ENCODE peak calls at places on chromosomes 7 and 10, in nine cellular contexts. One of them, this sample, is unnamed. For H3K4me1, the result is how much of the 10 kb centered on the place peaks cover.

GRCh38 chr7:26398436-26399308 is 107.0 kb downstream of the SNX10 start:
- DNase-seq in body of pancreas: peak
- DNase-seq in pancreas: peak
- DNase-seq in upper lobe of right lung: peak
- DNase-seq in kidney: peak
- DNase-seq in endodermal cell: peak
- DNase-seq in ovary: peak
- DNase-seq in breast epithelium: peak
- DNase-seq in tibial nerve: peak
- DNase-seq in this sample: no peak

GRCh38 chr7:23712368-23713284 is 2.6 kb downstream of the STK31 start:
- DNase-seq in tibial nerve: no peak
- DNase-seq in breast epithelium: no peak
- DNase-seq in ovary: no peak
- DNase-seq in upper lobe of right lung: no peak
- DNase-seq in endodermal cell: no peak
- DNase-seq in pancreas: no peak
- DNase-seq in body of pancreas: no peak
- DNase-seq in kidney: no peak
- DNase-seq in this sample: no peak

GRCh38 chr7:143811-144453 is 48.4 kb upstream of the FAM20C start:
- DNase-seq in pancreas: no peak
- DNase-seq in tibial nerve: no peak
- DNase-seq in body of pancreas: peak
- DNase-seq in upper lobe of right lung: peak
- DNase-seq in endodermal cell: no peak
- DNase-seq in kidney: no peak
- DNase-seq in ovary: peak
- DNase-seq in breast epithelium: no peak
- DNase-seq in this sample: no peak

GRCh38 chr10:125779403-125780327 is 4.0 kb upstream of the MMP21 start:
- DNase-seq in tibial nerve: no peak
- DNase-seq in breast epithelium: no peak
- DNase-seq in upper lobe of right lung: no peak
- DNase-seq in kidney: no peak
- DNase-seq in ovary: no peak
- DNase-seq in endodermal cell: peak
- DNase-seq in pancreas: no peak
- DNase-seq in body of pancreas: no peak
- DNase-seq in this sample: no peak

GRCh38 chr10:104254493-104255243 is at the start of gene GSTO1:
- DNase-seq in pancreas: peak
- DNase-seq in body of pancreas: peak
- DNase-seq in kidney: peak
- DNase-seq in endodermal cell: peak
- DNase-seq in ovary: peak
- DNase-seq in breast epithelium: peak
- DNase-seq in upper lobe of right lung: peak
- DNase-seq in tibial nerve: peak
- DNase-seq in this sample: no peak

GRCh38 chr10:96170212-96170611 is 40.1 kb downstream of the ZNF518A start:
- DNase-seq in breast epithelium: no peak
- DNase-seq in upper lobe of right lung: no peak
- DNase-seq in body of pancreas: no peak
- DNase-seq in tibial nerve: no peak
- DNase-seq in endodermal cell: no peak
- DNase-seq in pancreas: no peak
- DNase-seq in kidney: no peak
- DNase-seq in ovary: no peak
- DNase-seq in this sample: no peak

GRCh38 chr10:48523212-48523819 is 81.6 kb downstream of the ARHGAP22 start:
- DNase-seq in pancreas: peak
- DNase-seq in endodermal cell: peak
- DNase-seq in kidney: no peak
- DNase-seq in upper lobe of right lung: no peak
- DNase-seq in ovary: peak
- DNase-seq in breast epithelium: peak
- DNase-seq in tibial nerve: no peak
- DNase-seq in body of pancreas: peak
- DNase-seq in this sample: no peak

GRCh38 chr7:37643876-37644275 is 39.7 kb upstream of the GPR141 start:
- DNase-seq in tibial nerve: no peak
- DNase-seq in kidney: no peak
- DNase-seq in ovary: no peak
- DNase-seq in upper lobe of right lung: no peak
- DNase-seq in body of pancreas: no peak
- DNase-seq in pancreas: no peak
- DNase-seq in breast epithelium: no peak
- DNase-seq in endodermal cell: peak
- DNase-seq in this sample: no peak

GRCh38 chr7:131843862-131844261 is 287.4 kb upstream of the PODXL start:
- DNase-seq in upper lobe of right lung: no peak
- DNase-seq in kidney: no peak
- DNase-seq in body of pancreas: no peak
- DNase-seq in endodermal cell: no peak
- DNase-seq in ovary: no peak
- DNase-seq in tibial nerve: no peak
- DNase-seq in breast epithelium: no peak
- DNase-seq in pancreas: no peak
- DNase-seq in this sample: no peak

GRCh38 chr7:12638851-12639467 is 48.5 kb upstream of the ARL4A start:
- DNase-seq in breast epithelium: no peak
- DNase-seq in kidney: no peak
- DNase-seq in body of pancreas: no peak
- DNase-seq in tibial nerve: no peak
- DNase-seq in upper lobe of right lung: no peak
- DNase-seq in ovary: no peak
- DNase-seq in endodermal cell: no peak
- DNase-seq in pancreas: no peak
- DNase-seq in this sample: no peak

GRCh38 chr10:109978481-109978880 is 29.3 kb upstream of the ADD3 start:
- DNase-seq in endodermal cell: peak
- DNase-seq in ovary: peak
- DNase-seq in tibial nerve: peak
- DNase-seq in pancreas: peak
- DNase-seq in kidney: no peak
- DNase-seq in upper lobe of right lung: no peak
- DNase-seq in breast epithelium: no peak
- DNase-seq in body of pancreas: peak
- DNase-seq in this sample: peak

GRCh38 chr7:117269895-117270294 is 53.0 kb downstream of the WNT2 start:
- DNase-seq in ovary: no peak
- DNase-seq in breast epithelium: no peak
- DNase-seq in upper lobe of right lung: no peak
- DNase-seq in body of pancreas: no peak
- DNase-seq in pancreas: no peak
- DNase-seq in endodermal cell: no peak
- DNase-seq in tibial nerve: no peak
- DNase-seq in kidney: no peak
- DNase-seq in this sample: no peak

GRCh38 chr7:1391449-1391848 is 67.8 kb downstream of the MICALL2 start:
- DNase-seq in pancreas: no peak
- DNase-seq in ovary: no peak
- DNase-seq in kidney: no peak
- DNase-seq in tibial nerve: no peak
- DNase-seq in breast epithelium: no peak
- DNase-seq in upper lobe of right lung: no peak
- DNase-seq in body of pancreas: no peak
- DNase-seq in endodermal cell: no peak
- DNase-seq in this sample: no peak

GRCh38 chr10:133400624-133401424 is 6.9 kb downstream of the MTG1 start:
- DNase-seq in kidney: peak
- DNase-seq in tibial nerve: no peak
- DNase-seq in pancreas: no peak
- DNase-seq in endodermal cell: no peak
- DNase-seq in breast epithelium: no peak
- DNase-seq in body of pancreas: no peak
- DNase-seq in upper lobe of right lung: peak
- DNase-seq in ovary: peak
- DNase-seq in this sample: no peak

GRCh38 chr10:26488344-26488743 is 50.2 kb downstream of the APBB1IP start:
- DNase-seq in pancreas: no peak
- DNase-seq in breast epithelium: no peak
- DNase-seq in body of pancreas: no peak
- DNase-seq in kidney: no peak
- DNase-seq in endodermal cell: no peak
- DNase-seq in tibial nerve: no peak
- DNase-seq in upper lobe of right lung: no peak
- DNase-seq in ovary: no peak
- DNase-seq in this sample: no peak

GRCh38 chr10:66505003-66505707 is 420.7 kb upstream of the LRRTM3 start:
- DNase-seq in breast epithelium: no peak
- DNase-seq in kidney: no peak
- DNase-seq in endodermal cell: no peak
- DNase-seq in pancreas: no peak
- DNase-seq in ovary: no peak
- DNase-seq in upper lobe of right lung: no peak
- DNase-seq in body of pancreas: no peak
- DNase-seq in tibial nerve: no peak
- DNase-seq in this sample: no peak

GRCh38 chr7:602341-603141 is 82.9 kb upstream of the PDGFA start:
- DNase-seq in body of pancreas: no peak
- DNase-seq in upper lobe of right lung: peak
- DNase-seq in kidney: peak
- DNase-seq in endodermal cell: peak
- DNase-seq in breast epithelium: no peak
- DNase-seq in pancreas: no peak
- DNase-seq in ovary: no peak
- DNase-seq in tibial nerve: no peak
- DNase-seq in this sample: no peak

GRCh38 chr10:132133005-132133404 is 53.7 kb upstream of the DPYSL4 start:
- DNase-seq in breast epithelium: no peak
- DNase-seq in tibial nerve: no peak
- DNase-seq in endodermal cell: no peak
- DNase-seq in ovary: no peak
- DNase-seq in pancreas: no peak
- DNase-seq in upper lobe of right lung: peak
- DNase-seq in body of pancreas: no peak
- DNase-seq in kidney: peak
- DNase-seq in this sample: no peak

GRCh38 chr10:103529539-103529938 is 36.0 kb downstream of the NEURL1 start:
- DNase-seq in body of pancreas: no peak
- DNase-seq in tibial nerve: no peak
- DNase-seq in upper lobe of right lung: no peak
- DNase-seq in kidney: no peak
- DNase-seq in pancreas: no peak
- DNase-seq in endodermal cell: no peak
- DNase-seq in breast epithelium: no peak
- DNase-seq in ovary: no peak
- DNase-seq in this sample: no peak

DNA sequence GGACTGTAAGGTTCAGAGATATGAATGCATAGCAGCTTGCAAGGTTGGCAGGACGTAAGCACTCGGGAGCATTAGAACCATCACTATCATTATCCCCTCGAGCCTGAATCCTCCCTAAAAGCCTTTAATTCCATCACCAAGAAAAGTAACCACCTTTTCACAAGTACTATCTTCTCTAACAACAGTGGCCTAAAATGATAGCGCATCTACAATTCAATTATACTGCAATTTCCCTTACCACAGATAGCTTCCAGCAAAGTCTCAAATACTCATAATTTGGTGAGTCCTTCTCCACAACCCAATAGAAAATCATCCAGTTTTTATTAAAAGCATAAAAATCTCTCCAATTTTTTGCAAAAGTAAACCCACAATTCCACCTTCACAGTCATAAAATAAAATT is 42.0 kb downstream of the COL1A2 start:
- DNase-seq in body of pancreas: no peak
- DNase-seq in kidney: no peak
- DNase-seq in ovary: no peak
- DNase-seq in breast epithelium: no peak
- DNase-seq in upper lobe of right lung: no peak
- DNase-seq in pancreas: no peak
- DNase-seq in tibial nerve: no peak
- DNase-seq in endodermal cell: no peak
- DNase-seq in this sample: no peak
- TF ChIP-seq CTCF in body of pancreas: no peak
- TF ChIP-seq CTCF in kidney: no peak
- TF ChIP-seq CTCF in ovary: no peak
- TF ChIP-seq CTCF in breast epithelium: no peak
- TF ChIP-seq CTCF in upper lobe of right lung: no peak
- TF ChIP-seq CTCF in pancreas: no peak
- TF ChIP-seq CTCF in tibial nerve: no peak
- TF ChIP-seq CTCF in endodermal cell: no peak
- TF ChIP-seq CTCF in this sample: no peak

DNA sequence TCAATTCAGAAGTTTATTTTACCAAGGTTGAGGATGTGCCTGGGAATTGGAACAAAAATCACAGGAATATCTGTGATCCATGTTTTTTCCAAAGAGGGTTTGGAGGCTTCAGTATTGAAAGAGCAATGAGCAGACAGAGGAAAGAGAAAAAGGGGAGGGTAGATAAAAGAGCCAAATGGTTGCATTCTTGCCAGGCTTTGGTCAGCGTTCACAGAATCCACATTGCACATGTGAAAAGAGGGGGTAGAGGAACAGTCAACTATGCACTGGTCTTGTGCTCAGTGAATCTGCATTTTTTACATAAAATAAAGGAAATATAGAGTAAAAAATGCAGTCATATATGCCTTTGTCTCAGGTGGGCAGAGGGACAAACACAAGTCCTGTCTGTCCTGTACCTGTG is 20.6 kb upstream of the ERCC6 start:
- DNase-seq in upper lobe of right lung: no peak
- DNase-seq in body of pancreas: no peak
- DNase-seq in endodermal cell: no peak
- DNase-seq in ovary: no peak
- DNase-seq in tibial nerve: no peak
- DNase-seq in pancreas: no peak
- DNase-seq in kidney: no peak
- DNase-seq in breast epithelium: no peak
- DNase-seq in this sample: no peak
- H3K4me1 ChIP-seq in upper lobe of right lung: under half
- H3K4me1 ChIP-seq in body of pancreas: under half
- H3K4me1 ChIP-seq in endodermal cell: under half
- H3K4me1 ChIP-seq in ovary: under half
- H3K4me1 ChIP-seq in tibial nerve: under half
- H3K4me1 ChIP-seq in pancreas: under half
- H3K4me1 ChIP-seq in kidney: under half
- H3K4me1 ChIP-seq in breast epithelium: under half
- H3K4me1 ChIP-seq in this sample: under half

DNA sequence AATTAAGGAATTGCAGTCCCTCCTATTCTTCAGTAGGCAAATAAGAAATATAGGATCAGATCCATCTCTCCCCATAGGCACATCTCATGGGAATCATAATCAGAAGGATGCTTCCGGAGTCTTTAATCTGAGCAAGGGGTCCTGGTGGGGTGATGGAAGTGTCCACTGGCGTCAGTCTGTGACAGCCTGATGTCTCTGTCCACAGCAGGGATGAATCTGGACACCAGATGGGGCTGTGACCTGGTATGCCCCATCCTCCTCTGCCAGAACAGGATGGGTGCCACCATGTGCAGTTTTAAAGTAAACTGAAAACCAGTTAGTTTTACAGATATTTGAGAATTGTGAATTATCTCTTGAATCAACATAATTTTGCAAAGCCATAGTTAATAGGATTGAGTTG is 148.7 kb downstream of the C1GALT1 start:
- DNase-seq in body of pancreas: no peak
- DNase-seq in pancreas: no peak
- DNase-seq in upper lobe of right lung: no peak
- DNase-seq in ovary: no peak
- DNase-seq in tibial nerve: no peak
- DNase-seq in breast epithelium: no peak
- DNase-seq in kidney: no peak
- DNase-seq in endodermal cell: no peak
- DNase-seq in this sample: no peak
- TF ChIP-seq CTCF in body of pancreas: no peak
- TF ChIP-seq CTCF in pancreas: no peak
- TF ChIP-seq CTCF in upper lobe of right lung: no peak
- TF ChIP-seq CTCF in ovary: no peak
- TF ChIP-seq CTCF in tibial nerve: no peak
- TF ChIP-seq CTCF in breast epithelium: no peak
- TF ChIP-seq CTCF in kidney: no peak
- TF ChIP-seq CTCF in endodermal cell: peak
- TF ChIP-seq CTCF in this sample: no peak

GRCh38 chr10:119675483-119676170 is 24.4 kb downstream of the BAG3 start:
- DNase-seq in ovary: no peak
- DNase-seq in upper lobe of right lung: no peak
- DNase-seq in breast epithelium: no peak
- DNase-seq in endodermal cell: no peak
- DNase-seq in kidney: no peak
- DNase-seq in tibial nerve: no peak
- DNase-seq in pancreas: no peak
- DNase-seq in body of pancreas: no peak
- DNase-seq in this sample: no peak
- H3K4me1 ChIP-seq in ovary: under half
- H3K4me1 ChIP-seq in upper lobe of right lung: under half
- H3K4me1 ChIP-seq in breast epithelium: under half
- H3K4me1 ChIP-seq in endodermal cell: under half
- H3K4me1 ChIP-seq in kidney: under half
- H3K4me1 ChIP-seq in tibial nerve: under half
- H3K4me1 ChIP-seq in pancreas: under half
- H3K4me1 ChIP-seq in body of pancreas: under half
- H3K4me1 ChIP-seq in this sample: under half

This sample was measured in CD8-positive, alpha-beta T cell.